ENCODE peak calls at places on chromosomes 6 and 20, in ten cellular contexts. H is T-helper 17 cell; C is HCT116; T is thoracic aorta; R is ELF-1; V is stimulated activated CD8-positive, alpha-beta memory T cell treated with anti-CD3 and anti-CD28 coated beads, Interleukin-2, amount 100 ng/mL, for 1 hour; Y is pancreas; D is brain microvascular endothelial cell; F is activated CD4-positive, alpha-beta memory T cell treated with anti-CD3 and anti-CD28 coated beads, Interleukin-2, amount 10 ng/mL, durations not matched to agents 7 days and 5 days; N is neuronal stem cell. O is an unnamed sample.

GRCh38 chr6:152461556-152461955 is 175.6 kb downstream of the SYNE1 start:
- DNase-seq in V (no peak), N (no peak), H (no peak), T (no peak), C (no peak), D (peak), F (no peak), Y (no peak), R (no peak), O (no peak)

GRCh38 chr20:14142171-14142570 is 146.9 kb downstream of the MACROD2 start:
- DNase-seq in C (peak), T (no peak), R (peak), H (no peak), V (no peak), F (no peak), Y (no peak), N (peak), D (peak), O (peak)

GRCh38 chr6:31834367-31834703 is 6.8 kb downstream of the HSPA1B start:
- DNase-seq in T (no peak), D (peak), Y (peak), R (peak), N (no peak), F (peak), C (peak), H (no peak), V (peak), O (no peak)

GRCh38 chr20:61678437-61678836 is 387.2 kb downstream of the TAF4 start:
- DNase-seq in R (no peak), Y (no peak), N (no peak), T (no peak), F (no peak), D (no peak), V (no peak), H (no peak), C (no peak), O (no peak)

GRCh38 chr6:26420607-26421235 is 18.6 kb downstream of the BTN3A1 start:
- DNase-seq in T (no peak), Y (no peak), N (peak), F (no peak), D (peak), V (no peak), C (peak), R (peak), H (no peak), O (no peak)

GRCh38 chr20:39264506-39265172 is 302.5 kb downstream of the DHX35 start:
- DNase-seq in R (peak), V (no peak), F (peak), Y (no peak), N (peak), H (no peak), D (peak), C (peak), T (peak), O (peak)

GRCh38 chr6:2104524-2104880 is 140.9 kb downstream of the GMDS start:
- DNase-seq in R (no peak), Y (no peak), D (no peak), F (no peak), C (no peak), V (no peak), N (no peak), H (no peak), T (no peak), O (no peak)

GRCh38 chr6:3423439-3424184 is 33.2 kb downstream of the SLC22A23 start:
- DNase-seq in C (no peak), V (no peak), N (no peak), H (no peak), R (peak), D (no peak), Y (no peak), T (no peak), F (no peak), O (no peak)

GRCh38 chr6:70151616-70152015 is 151.3 kb downstream of the COL9A1 start:
- DNase-seq in T (no peak), Y (no peak), D (peak), H (no peak), V (no peak), R (no peak), N (no peak), C (no peak), F (no peak), O (no peak)

GRCh38 chr6:106134087-106134770 is 48.1 kb downstream of the PRDM1 start:
- DNase-seq in N (no peak), H (no peak), Y (no peak), D (no peak), R (no peak), T (no peak), C (no peak), V (no peak), F (no peak), O (no peak)

GRCh38 chr20:32510601-32511357 is 74.4 kb downstream of the NOL4L start:
- DNase-seq in N (no peak), D (peak), V (no peak), Y (peak), C (no peak), H (no peak), T (no peak), R (peak), F (no peak), O (no peak)

GRCh38 chr6:156065838-156066237 is 610.2 kb upstream of the NOX3 start:
- DNase-seq in H (no peak), D (no peak), V (no peak), N (no peak), Y (no peak), T (no peak), F (no peak), C (no peak), R (no peak), O (no peak)

GRCh38 chr6:44058617-44059358 is 68.5 kb downstream of the MRPL14 start:
- DNase-seq in R (peak), Y (peak), C (peak), F (peak), H (no peak), T (peak), N (no peak), V (no peak), D (peak), O (no peak)

GRCh38 chr6:157386454-157386853 is 5.5 kb downstream of the ZDHHC14 start:
- DNase-seq in T (no peak), H (no peak), Y (no peak), V (no peak), D (no peak), F (no peak), N (no peak), R (no peak), C (no peak), O (no peak)

GRCh38 chr6:47230579-47230978 is 79.1 kb downstream of the TNFRSF21 start:
- DNase-seq in H (no peak), V (no peak), T (no peak), R (no peak), N (no peak), D (no peak), F (no peak), C (no peak), Y (no peak), O (no peak)

GRCh38 chr20:20373046-20373706 is 5.3 kb downstream of the INSM1 start:
- DNase-seq in N (no peak), D (no peak), V (no peak), T (no peak), C (no peak), F (no peak), H (no peak), Y (no peak), R (peak), O (peak)

GRCh38 chr6:120774275-120774674 is 560.0 kb downstream of the TBC1D32 start:
- DNase-seq in Y (no peak), V (no peak), T (no peak), N (no peak), H (no peak), C (peak), F (no peak), R (no peak), D (peak), O (no peak)

GRCh38 chr6:63448229-63448628 is 124.1 kb upstream of the LOC128125822 start:
- DNase-seq in D (no peak), H (no peak), Y (no peak), C (no peak), V (no peak), F (no peak), N (no peak), R (no peak), T (no peak), O (no peak)

GRCh38 chr6:81749704-81750103 is 2.8 kb downstream of the TENT5A start:
- DNase-seq in F (no peak), N (no peak), T (no peak), D (no peak), R (no peak), C (no peak), V (no peak), Y (no peak), H (no peak), O (no peak)

GRCh38 chr6:106431972-106432371 is 71.5 kb downstream of the CRYBG1 start:
- DNase-seq in T (no peak), F (no peak), V (no peak), H (no peak), D (no peak), Y (no peak), N (no peak), R (no peak), C (no peak), O (no peak)

GRCh38 chr6:1659816-1660215 is 50.1 kb downstream of the FOXC1 start:
- DNase-seq in V (no peak), Y (no peak), D (no peak), R (no peak), N (no peak), H (no peak), C (no peak), F (no peak), T (no peak), O (no peak)

GRCh38 chr6:50829898-50830439 is 11.3 kb downstream of the TFAP2B start:
- DNase-seq in H (no peak), C (no peak), N (no peak), F (no peak), V (no peak), R (peak), Y (no peak), D (no peak), T (no peak), O (no peak)

GRCh38 chr6:155107432-155108069 is 112.4 kb downstream of the TIAM2 start:
- DNase-seq in H (no peak), F (no peak), N (no peak), V (no peak), T (no peak), C (no peak), R (no peak), Y (no peak), D (no peak), O (no peak)

GRCh38 chr6:73121421-73121993 is 103.8 kb downstream of the KHDC1L start:
- DNase-seq in F (no peak), H (no peak), T (no peak), R (no peak), N (no peak), Y (no peak), V (no peak), D (peak), C (no peak), O (no peak)

GRCh38 chr6:154386848-154387717 is 30.5 kb upstream of the IPCEF1 start:
- DNase-seq in N (no peak), H (no peak), R (no peak), V (no peak), D (peak), T (no peak), Y (no peak), C (no peak), F (no peak), O (no peak)

GRCh38 chr6:47970826-47971225 is 140.2 kb downstream of the PTCHD4 start:
- DNase-seq in C (no peak), N (no peak), V (no peak), F (no peak), D (no peak), T (no peak), Y (no peak), H (no peak), R (no peak), O (no peak)

GRCh38 chr20:48949304-48950170 is 28.0 kb downstream of the ARFGEF2 start:
- DNase-seq in R (peak), T (no peak), F (no peak), N (no peak), H (no peak), V (no peak), Y (no peak), C (no peak), D (no peak), O (no peak)

GRCh38 chr6:165081944-165082532 is 227.4 kb downstream of the C6orf118 start:
- DNase-seq in R (no peak), T (no peak), F (no peak), D (no peak), C (no peak), N (no peak), V (no peak), H (no peak), Y (no peak), O (no peak)

GRCh38 chr6:140487586-140487985 is 1113.1 kb upstream of the CITED2 start:
- DNase-seq in C (no peak), F (no peak), N (no peak), H (no peak), V (no peak), Y (no peak), R (no peak), D (no peak), T (no peak), O (no peak)

GRCh38 chr6:161013697-161014096 is 22.1 kb downstream of the MAP3K4 start:
- DNase-seq in N (no peak), H (no peak), R (no peak), V (no peak), F (no peak), T (no peak), Y (no peak), D (no peak), C (no peak), O (no peak)

GRCh38 chr20:44209691-44210421 is 715 bp downstream of the OSER1 start:
- DNase-seq in T (no peak), Y (no peak), V (no peak), H (no peak), F (no peak), C (no peak), D (peak), N (peak), R (peak), O (no peak)

GRCh38 chr6:44339763-44340625 is 2.5 kb upstream of the SPATS1 start:
- DNase-seq in C (no peak), R (no peak), V (no peak), N (no peak), D (peak), H (no peak), F (no peak), Y (peak), T (no peak), O (no peak)

GRCh38 chr6:150202934-150203333 is 60.1 kb downstream of the PPP1R14C start:
- DNase-seq in C (no peak), T (no peak), R (no peak), D (no peak), N (no peak), H (no peak), F (no peak), V (no peak), Y (no peak), O (no peak)

GRCh38 chr20:35134472-35134871 is 12.7 kb downstream of the EDEM2 start:
- DNase-seq in H (no peak), R (no peak), Y (no peak), C (no peak), F (no peak), D (no peak), T (peak), V (no peak), N (no peak), O (no peak)

GRCh38 chr6:13866291-13866690 is 51.9 kb upstream of the MCUR1 start:
- DNase-seq in V (no peak), H (no peak), F (no peak), Y (no peak), D (no peak), R (no peak), N (no peak), C (no peak), T (no peak), O (no peak)

GRCh38 chr6:34791164-34791841 is 580 bp upstream of the BLTP3A start:
- DNase-seq in D (no peak), C (peak), R (peak), N (peak), T (no peak), H (no peak), F (no peak), V (peak), Y (peak), O (peak)

GRCh38 chr6:41252401-41252800 is 24.3 kb downstream of the TREML4 start:
- DNase-seq in T (no peak), R (no peak), N (no peak), C (no peak), F (no peak), H (no peak), Y (no peak), V (no peak), D (no peak), O (no peak)

GRCh38 chr6:142567476-142567875 is 265.7 kb downstream of the ADGRG6 start:
- DNase-seq in Y (no peak), D (no peak), F (no peak), H (no peak), N (no peak), T (no peak), V (no peak), R (no peak), C (no peak), O (no peak)

GRCh38 chr6:128694303-128695009 is 174.1 kb upstream of the PTPRK start:
- DNase-seq in V (no peak), N (no peak), H (no peak), C (no peak), D (no peak), R (no peak), T (no peak), F (no peak), Y (no peak), O (no peak)